ENCODE peak calls at places on chromosomes 13 and 19, in seven cellular contexts. Z, W, O, P, C, S and R are unnamed samples. For H3K36me3, the result is how much of the 10 kb centered on the place peaks cover.

GRCh38 chr19:3062165-3063105 is at the start of gene TLE5:
- DNase-seq in S (peak), Z (peak), C (peak), P (no peak), O (peak), W (peak), R (peak)

GRCh38 chr13:105412171-105412570 is 1123.3 kb downstream of the EFNB2 start:
- DNase-seq in C (no peak), W (no peak), S (no peak), P (no peak), O (no peak), Z (no peak), R (no peak)

GRCh38 chr13:24274452-24274971 is 34.9 kb upstream of the C1QTNF9 start:
- DNase-seq in S (peak), O (no peak), P (no peak), W (peak), C (no peak), Z (no peak), R (peak)

GRCh38 chr13:98570929-98571372 is 6.0 kb downstream of the STK24 start:
- DNase-seq in O (peak), P (peak), Z (peak), S (no peak), C (no peak), W (no peak), R (peak)

GRCh38 chr13:26498524-26499208 is 58.8 kb upstream of the WASF3 start:
- DNase-seq in Z (no peak), C (no peak), S (no peak), P (peak), W (no peak), O (no peak), R (no peak)

GRCh38 chr19:5994407-5995165 is 16.6 kb upstream of the RANBP3 start:
- DNase-seq in C (no peak), P (no peak), W (no peak), S (no peak), Z (no peak), O (no peak), R (no peak)

GRCh38 chr19:7507884-7508283 is 8.0 kb upstream of the ZNF358 start:
- DNase-seq in P (peak), Z (peak), C (peak), S (peak), O (no peak), W (no peak), R (no peak)

GRCh38 chr13:42876810-42877550 is 95.6 kb downstream of the FAM216B start:
- DNase-seq in C (no peak), O (no peak), W (no peak), Z (no peak), S (no peak), P (peak), R (no peak)

GRCh38 chr13:82815791-82816190 is 1066.5 kb downstream of the SLITRK1 start:
- DNase-seq in Z (no peak), S (no peak), W (no peak), C (no peak), O (no peak), P (no peak), R (no peak)

GRCh38 chr19:28482221-28482620 is 730.7 kb downstream of the UQCRFS1 start:
- DNase-seq in S (no peak), Z (no peak), W (no peak), P (no peak), O (no peak), C (no peak), R (no peak)

GRCh38 chr19:11115895-11116446 is 26.7 kb downstream of the LDLR start:
- DNase-seq in S (no peak), C (no peak), Z (no peak), O (no peak), W (no peak), P (no peak), R (no peak)
- H3K27ac ChIP-seq in S (no peak), C (no peak), Z (no peak), O (no peak), W (no peak), P (no peak), R (no peak)

GRCh38 chr13:114011226-114011625 is 37.4 kb upstream of the C13orf46 start:
- DNase-seq in P (no peak), W (no peak), Z (no peak), C (no peak), O (no peak), S (no peak), R (no peak)
- H3K36me3 ChIP-seq in P (half or more), W (half or more), Z (under half), C (under half), O (half or more), S (under half), R (half or more)

DNA sequence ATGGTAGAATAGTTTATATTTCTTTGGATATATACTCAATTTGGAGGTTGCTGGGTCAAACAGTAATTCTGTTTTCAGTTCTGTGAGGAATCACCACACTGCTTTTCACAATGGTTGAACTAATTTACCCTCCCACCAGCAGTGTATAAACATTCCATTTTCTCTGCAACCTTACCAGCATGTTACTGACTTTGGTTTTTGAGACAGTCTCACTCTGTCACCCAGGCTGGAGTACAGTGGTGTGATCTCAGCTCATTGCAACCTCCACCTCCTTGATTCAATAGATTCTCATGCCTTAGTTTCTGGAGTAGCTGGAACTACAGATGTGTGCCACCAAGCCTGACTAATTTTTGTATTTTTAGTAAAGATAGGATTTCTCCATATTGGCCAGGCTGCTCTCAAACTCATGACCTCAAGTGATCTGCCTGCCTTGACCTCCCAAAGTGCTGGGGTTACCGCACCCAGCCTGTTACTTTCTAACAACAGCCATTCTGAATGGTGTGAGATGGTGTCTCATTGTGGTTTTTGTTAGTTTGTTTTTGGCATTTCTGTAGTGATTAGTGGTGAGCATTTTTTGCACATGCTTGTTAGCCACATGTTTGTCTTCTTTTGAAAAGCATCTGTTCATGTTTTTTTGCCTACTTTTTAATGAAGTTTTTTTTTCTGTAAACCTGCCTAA is 12.5 kb downstream of the ZNF714 start:
- DNase-seq in W (no peak), C (no peak), S (no peak), P (no peak), O (no peak), Z (no peak), R (no peak)
- H3K27ac ChIP-seq in W (no peak), C (no peak), S (no peak), P (no peak), O (no peak), Z (no peak), R (no peak)

GRCh38 chr19:14400913-14401312 is 18.2 kb downstream of the DDX39A start:
- DNase-seq in O (no peak), W (no peak), C (no peak), P (peak), S (no peak), Z (no peak), R (no peak)

GRCh38 chr19:14404322-14404721 is 14.8 kb downstream of the DDX39A start:
- DNase-seq in O (no peak), C (no peak), P (no peak), Z (no peak), S (no peak), W (no peak), R (no peak)

GRCh38 chr19:14405380-14405757 is 13.8 kb downstream of the DDX39A start:
- DNase-seq in P (no peak), S (no peak), O (no peak), Z (no peak), C (no peak), W (no peak), R (no peak)

GRCh38 chr19:14398563-14398962 is 17.3 kb downstream of the ADGRE5 start:
- DNase-seq in O (no peak), Z (no peak), P (no peak), W (no peak), S (no peak), C (no peak), R (no peak)

DNA sequence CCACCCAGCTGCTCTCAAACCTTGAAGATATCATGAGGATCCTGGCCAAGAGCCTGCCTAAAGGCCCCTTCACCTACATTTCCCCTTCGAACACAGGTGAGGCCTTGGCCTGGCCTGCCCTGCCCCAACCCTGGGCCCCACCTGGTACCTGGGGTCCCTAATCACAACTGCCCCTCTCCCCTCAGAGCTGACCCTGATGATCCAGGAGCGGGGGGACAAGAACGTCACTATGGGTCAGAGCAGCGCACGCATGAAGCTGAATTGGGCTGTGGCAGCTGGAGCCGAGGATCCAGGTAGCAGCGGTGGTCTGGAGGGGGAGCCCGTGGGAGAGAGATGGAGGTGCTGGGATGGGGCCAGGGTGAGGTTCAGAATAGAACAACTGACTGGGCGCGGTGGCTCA is 17.7 kb downstream of the DDX39A start:
- DNase-seq in P (no peak), O (no peak), C (no peak), S (no peak), Z (no peak), W (no peak), R (no peak)
- H3K36me3 ChIP-seq in P (under half), O (under half), C (half or more), S (under half), Z (under half), W (half or more), R (under half)

GRCh38 chr13:40591091-40591490 is 75.3 kb downstream of the FOXO1 start:
- DNase-seq in P (no peak), O (no peak), S (no peak), W (no peak), Z (no peak), C (no peak), R (no peak)

GRCh38 chr13:40592035-40592434 is 74.4 kb downstream of the FOXO1 start:
- DNase-seq in P (no peak), C (no peak), O (no peak), Z (no peak), W (no peak), S (no peak), R (no peak)

GRCh38 chr13:40588101-40588500 is 78.3 kb downstream of the FOXO1 start:
- DNase-seq in S (no peak), P (no peak), Z (no peak), C (no peak), W (no peak), O (no peak), R (no peak)

GRCh38 chr13:40589285-40590109 is 76.9 kb downstream of the FOXO1 start:
- DNase-seq in O (no peak), Z (no peak), P (peak), W (no peak), S (no peak), C (peak), R (no peak)

GRCh38 chr13:40590112-40590862 is 76.2 kb downstream of the FOXO1 start:
- DNase-seq in O (no peak), P (no peak), W (no peak), Z (no peak), C (no peak), S (no peak), R (no peak)
- H3K27ac ChIP-seq in O (peak), P (no peak), W (no peak), Z (no peak), C (peak), S (no peak), R (no peak)

GRCh38 chr19:19006213-19006612 is 27.1 kb downstream of the SUGP2 start:
- DNase-seq in C (no peak), W (no peak), S (no peak), O (no peak), P (no peak), Z (no peak), R (no peak)
- H3K36me3 ChIP-seq in C (half or more), W (half or more), S (under half), O (under half), P (half or more), Z (under half), R (under half)

GRCh38 chr13:48595330-48596127 is 58.2 kb upstream of the CYSLTR2 start:
- DNase-seq in O (peak), W (peak), Z (peak), P (peak), C (peak), S (peak), R (peak)
- H3K27ac ChIP-seq in O (no peak), W (no peak), Z (no peak), P (no peak), C (no peak), S (no peak), R (no peak)

GRCh38 chr19:1147934-1148549 is 26.0 kb downstream of the SBNO2 start:
- DNase-seq in O (no peak), W (no peak), S (no peak), P (no peak), C (no peak), Z (no peak), R (no peak)
- H3K36me3 ChIP-seq in O (under half), W (under half), S (under half), P (under half), C (under half), Z (under half), R (under half)